ENCODE peak calls at places on chromosomes 12 and 14, in seven cellular contexts. V is neural progenitor cell; U is mammary epithelial cell; B is GM12878; Y is tibial artery; R is colonic mucosa; P is CD8-positive, alpha-beta memory T cell. L is an unnamed sample.

GRCh38 chr14:31781578-31781977 is 220.4 kb downstream of the NUBPL start:
- DNase-seq in V (no peak), U (peak; percentile 5), B (no peak), Y (no peak), R (no peak), P (no peak), L (no peak)

GRCh38 chr12:80938397-80938796 is 663 bp upstream of the LIN7A start:
- DNase-seq in V (no peak), U (no peak), B (no peak), Y (no peak), R (no peak), P (no peak), L (no peak)

GRCh38 chr14:47044841-47045240 is 393.3 kb upstream of the RPL10L start:
- DNase-seq in V (peak; percentile 58), U (no peak), B (no peak), Y (no peak), R (no peak), P (no peak), L (no peak)

GRCh38 chr12:90106568-90106967 is 397.9 kb upstream of the ATP2B1 start:
- DNase-seq in V (no peak), U (peak; percentile 65), B (no peak), Y (no peak), R (no peak), P (no peak), L (no peak)

GRCh38 chr12:68963456-68963859 is 30.5 kb upstream of the CPM start:
- DNase-seq in V (no peak), U (no peak), B (no peak), Y (no peak), R (no peak), P (no peak), L (no peak)

GRCh38 chr12:54419088-54419887 is at the start of gene ITGA5:
- DNase-seq in V (peak; percentile 77), U (peak; percentile 76), B (no peak), Y (peak; percentile 86), R (peak; percentile 63), P (peak; percentile 62), L (no peak)

GRCh38 chr12:46963977-46964376 is 115.4 kb upstream of the PCED1B start:
- DNase-seq in V (no peak), U (peak; percentile 81), B (no peak), Y (no peak), R (no peak), P (no peak), L (no peak)

GRCh38 chr12:27965966-27966365 is 6.6 kb downstream of the PTHLH start:
- DNase-seq in V (no peak), U (no peak), B (no peak), Y (no peak), R (no peak), P (no peak), L (no peak)

GRCh38 chr12:94879542-94879941 is 124.0 kb downstream of the NDUFA12 start:
- DNase-seq in V (peak; percentile 62), U (no peak), B (no peak), Y (no peak), R (no peak), P (no peak), L (no peak)

GRCh38 chr14:55701638-55702037 is 121.6 kb downstream of the KTN1 start:
- DNase-seq in V (no peak), U (peak; percentile 82), B (peak; percentile 45), Y (no peak), R (no peak), P (no peak), L (peak; percentile 29)

GRCh38 chr14:83632375-83632774 is 1897.6 kb upstream of the FLRT2 start:
- DNase-seq in V (peak; percentile 3), U (no peak), B (no peak), Y (no peak), R (no peak), P (no peak), L (no peak)

GRCh38 chr14:77053046-77053841 is 24.7 kb upstream of the IRF2BPL start:
- DNase-seq in V (peak; percentile 88), U (no peak), B (no peak), Y (peak; percentile 73), R (peak; percentile 72), P (peak; percentile 72), L (peak; percentile 82)

GRCh38 chr12:92055877-92056276 is 89.8 kb downstream of the BTG1 start:
- DNase-seq in V (no peak), U (peak; percentile 89), B (no peak), Y (no peak), R (peak; percentile 64), P (peak; percentile 23), L (no peak)

GRCh38 chr14:33279865-33280264 is 341.2 kb downstream of the NPAS3 start:
- DNase-seq in V (no peak), U (no peak), B (no peak), Y (no peak), R (no peak), P (no peak), L (no peak)

GRCh38 chr12:107178776-107179175 is 85.4 kb upstream of the CRY1 start:
- DNase-seq in V (no peak), U (no peak), B (no peak), Y (no peak), R (no peak), P (peak; percentile 1), L (no peak)

GRCh38 chr14:52888159-52888558 is 62.7 kb downstream of the FERMT2 start:
- DNase-seq in V (no peak), U (no peak), B (no peak), Y (no peak), R (no peak), P (no peak), L (no peak)

GRCh38 chr12:123336530-123336929 is 28.1 kb downstream of the SBNO1 start:
- DNase-seq in V (no peak), U (no peak), B (no peak), Y (no peak), R (no peak), P (peak; percentile 12), L (no peak)

GRCh38 chr12:95653761-95654546 is 102.7 kb upstream of the USP44 start:
- DNase-seq in V (peak; percentile 68), U (peak; percentile 93), B (no peak), Y (no peak), R (no peak), P (no peak), L (no peak)

GRCh38 chr12:64160021-64160717 is 61.9 kb downstream of the KICS2 start:
- DNase-seq in V (no peak), U (no peak), B (no peak), Y (no peak), R (no peak), P (no peak), L (no peak)

GRCh38 chr14:103078860-103079587 is 5.0 kb upstream of the LBHD2 start:
- DNase-seq in V (no peak), U (no peak), B (no peak), Y (no peak), R (peak; percentile 18), P (no peak), L (no peak)

GRCh38 chr12:20404576-20405346 is 36.4 kb downstream of the PDE3A start:
- DNase-seq in V (no peak), U (no peak), B (no peak), Y (peak; percentile 46), R (no peak), P (no peak), L (no peak)

GRCh38 chr14:74846168-74846567 is 29.8 kb downstream of the PROX2 start:
- DNase-seq in V (no peak), U (no peak), B (no peak), Y (no peak), R (no peak), P (no peak), L (no peak)

GRCh38 chr12:65881348-65881961 is 57.2 kb downstream of the HMGA2 start:
- DNase-seq in V (peak; percentile 43), U (no peak), B (no peak), Y (peak; percentile 67), R (no peak), P (no peak), L (no peak)

GRCh38 chr12:54125950-54126695 is 62.7 kb downstream of the SMUG1 start:
- DNase-seq in V (peak; percentile 54), U (no peak), B (no peak), Y (peak; percentile 55), R (no peak), P (no peak), L (no peak)

GRCh38 chr14:75132374-75133086 is 5.7 kb upstream of the NEK9 start:
- DNase-seq in V (peak; percentile 81), U (peak; percentile 71), B (peak; percentile 66), Y (peak; percentile 38), R (peak; percentile 78), P (peak; percentile 42), L (peak; percentile 29)

DNA sequence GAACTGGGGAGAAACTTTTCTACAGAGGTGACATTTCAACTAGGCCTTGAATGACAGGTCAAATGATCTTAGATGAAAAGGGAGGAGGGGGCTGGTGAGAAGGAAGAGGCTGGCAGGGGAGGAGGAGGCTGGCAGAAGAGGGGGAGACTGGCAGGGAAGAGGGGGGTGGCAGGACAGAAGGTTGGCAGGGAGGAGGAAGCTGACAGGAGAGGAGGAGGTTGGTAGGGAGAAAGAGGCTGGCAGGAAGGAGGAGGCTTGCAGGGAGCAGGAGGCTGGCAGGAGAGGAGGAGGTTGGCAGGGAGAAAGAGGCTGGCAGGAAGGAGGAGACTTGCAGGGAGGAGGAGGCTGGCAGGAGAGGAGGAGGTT is 63.4 kb upstream of the PPP4R3A start:
- DNase-seq in V (no peak), U (no peak), B (no peak), Y (no peak), R (no peak), P (no peak), L (no peak)
- H3K4me3 ChIP-seq in V (no peak overlapping the region), U (peak overlapping the region; percentile 48), B (no peak overlapping the region), Y (peak overlapping the region; percentile 75), R (no peak overlapping the region), P (peak overlapping the region; percentile 23), L (no peak overlapping the region)

GRCh38 chr12:100345020-100345767 is 11.7 kb upstream of the SLC17A8 start:
- DNase-seq in V (no peak), U (no peak), B (no peak), Y (no peak), R (peak; percentile 43), P (no peak), L (no peak)
- H3K36me3 ChIP-seq in V (peaks cover 8% of the 10 kb centered on the region), U (peaks cover 4% of the 10 kb centered on the region), B (no peaks in the 10 kb centered on the region), Y (peaks cover 9% of the 10 kb centered on the region), R (no peaks in the 10 kb centered on the region), P (no peaks in the 10 kb centered on the region), L (no peaks in the 10 kb centered on the region)

GRCh38 chr14:44010071-44010470 is 497.0 kb downstream of the FSCB start:
- DNase-seq in V (no peak), U (no peak), B (no peak), Y (no peak), R (no peak), P (no peak), L (no peak)
- H3K4me3 ChIP-seq in V (no peak overlapping the region), U (no peak overlapping the region), B (no peak overlapping the region), Y (no peak overlapping the region), R (no peak overlapping the region), P (no peak overlapping the region), L (no peak overlapping the region)

GRCh38 chr12:120013659-120014380 is 24.8 kb downstream of the BICDL1 start:
- DNase-seq in V (no peak), U (peak; percentile 40), B (peak; percentile 67), Y (no peak), R (no peak), P (peak; percentile 49), L (peak; percentile 60)
- H3K36me3 ChIP-seq in V (no peaks in the 10 kb centered on the region), U (no peaks in the 10 kb centered on the region), B (no peaks in the 10 kb centered on the region), Y (no peaks in the 10 kb centered on the region), R (no peaks in the 10 kb centered on the region), P (no peaks in the 10 kb centered on the region), L (no peaks in the 10 kb centered on the region)